ENCODE peak calls at places on chromosomes 2 and 18, in six cellular contexts. One of them, this sample, is unnamed.

GRCh38 chr2:202104286-202104870 is 31.3 kb downstream of the KIAA2012 start:
- DNase-seq in progenitor cell of endocrine pancreas: peak
- DNase-seq in mesothelial cell of epicardium: no peak
- DNase-seq in left ventricle myocardium superior: peak
- DNase-seq in HT1080: peak
- DNase-seq in stimulated activated CD8-positive, alpha-beta memory T cell treated with anti-CD3 and anti-CD28 coated beads, Interleukin-4, amount 100 ng/mL, for 24 hours: peak
- DNase-seq in this sample: peak

GRCh38 chr2:50448556-50448955 is 583.4 kb downstream of the NRXN1 start:
- DNase-seq in progenitor cell of endocrine pancreas: no peak
- DNase-seq in mesothelial cell of epicardium: no peak
- DNase-seq in left ventricle myocardium superior: no peak
- DNase-seq in HT1080: no peak
- DNase-seq in stimulated activated CD8-positive, alpha-beta memory T cell treated with anti-CD3 and anti-CD28 coated beads, Interleukin-4, amount 100 ng/mL, for 24 hours: no peak
- DNase-seq in this sample: no peak

GRCh38 chr18:32576296-32576916 is 105.7 kb upstream of the GAREM1 start:
- DNase-seq in progenitor cell of endocrine pancreas: no peak
- DNase-seq in mesothelial cell of epicardium: no peak
- DNase-seq in left ventricle myocardium superior: no peak
- DNase-seq in HT1080: peak
- DNase-seq in stimulated activated CD8-positive, alpha-beta memory T cell treated with anti-CD3 and anti-CD28 coated beads, Interleukin-4, amount 100 ng/mL, for 24 hours: no peak
- DNase-seq in this sample: no peak

GRCh38 chr2:236119003-236119402 is 49.2 kb downstream of the GBX2 start:
- DNase-seq in progenitor cell of endocrine pancreas: no peak
- DNase-seq in mesothelial cell of epicardium: no peak
- DNase-seq in left ventricle myocardium superior: peak
- DNase-seq in HT1080: no peak
- DNase-seq in stimulated activated CD8-positive, alpha-beta memory T cell treated with anti-CD3 and anti-CD28 coated beads, Interleukin-4, amount 100 ng/mL, for 24 hours: no peak
- DNase-seq in this sample: no peak

GRCh38 chr2:91477731-91478672 is 2786.5 kb downstream of the RPIA start:
- DNase-seq in progenitor cell of endocrine pancreas: no peak
- DNase-seq in mesothelial cell of epicardium: peak
- DNase-seq in left ventricle myocardium superior: peak
- DNase-seq in HT1080: no peak
- DNase-seq in stimulated activated CD8-positive, alpha-beta memory T cell treated with anti-CD3 and anti-CD28 coated beads, Interleukin-4, amount 100 ng/mL, for 24 hours: no peak
- DNase-seq in this sample: no peak

GRCh38 chr2:10547663-10548384 is 99.7 kb upstream of the ODC1 start:
- DNase-seq in progenitor cell of endocrine pancreas: no peak
- DNase-seq in mesothelial cell of epicardium: no peak
- DNase-seq in left ventricle myocardium superior: no peak
- DNase-seq in HT1080: no peak
- DNase-seq in stimulated activated CD8-positive, alpha-beta memory T cell treated with anti-CD3 and anti-CD28 coated beads, Interleukin-4, amount 100 ng/mL, for 24 hours: no peak
- DNase-seq in this sample: no peak

GRCh38 chr2:44731505-44731904 is 210.0 kb upstream of the SIX3 start:
- DNase-seq in progenitor cell of endocrine pancreas: no peak
- DNase-seq in mesothelial cell of epicardium: no peak
- DNase-seq in left ventricle myocardium superior: no peak
- DNase-seq in HT1080: no peak
- DNase-seq in stimulated activated CD8-positive, alpha-beta memory T cell treated with anti-CD3 and anti-CD28 coated beads, Interleukin-4, amount 100 ng/mL, for 24 hours: no peak
- DNase-seq in this sample: no peak

GRCh38 chr2:236569593-236569973 is at the start of gene ACKR3:
- DNase-seq in progenitor cell of endocrine pancreas: peak
- DNase-seq in mesothelial cell of epicardium: peak
- DNase-seq in left ventricle myocardium superior: peak
- DNase-seq in HT1080: peak
- DNase-seq in stimulated activated CD8-positive, alpha-beta memory T cell treated with anti-CD3 and anti-CD28 coated beads, Interleukin-4, amount 100 ng/mL, for 24 hours: peak
- DNase-seq in this sample: peak

GRCh38 chr2:12702661-12703121 is 14.0 kb upstream of the TRIB2 start:
- DNase-seq in progenitor cell of endocrine pancreas: no peak
- DNase-seq in mesothelial cell of epicardium: no peak
- DNase-seq in left ventricle myocardium superior: no peak
- DNase-seq in HT1080: peak
- DNase-seq in stimulated activated CD8-positive, alpha-beta memory T cell treated with anti-CD3 and anti-CD28 coated beads, Interleukin-4, amount 100 ng/mL, for 24 hours: no peak
- DNase-seq in this sample: no peak

GRCh38 chr18:78770149-78771139 is 209.2 kb upstream of the SALL3 start:
- DNase-seq in progenitor cell of endocrine pancreas: no peak
- DNase-seq in mesothelial cell of epicardium: no peak
- DNase-seq in left ventricle myocardium superior: no peak
- DNase-seq in HT1080: no peak
- DNase-seq in stimulated activated CD8-positive, alpha-beta memory T cell treated with anti-CD3 and anti-CD28 coated beads, Interleukin-4, amount 100 ng/mL, for 24 hours: no peak
- DNase-seq in this sample: no peak

GRCh38 chr2:238286551-238286950 is 1.9 kb downstream of the PER2 start:
- DNase-seq in progenitor cell of endocrine pancreas: no peak
- DNase-seq in mesothelial cell of epicardium: no peak
- DNase-seq in left ventricle myocardium superior: peak
- DNase-seq in HT1080: no peak
- DNase-seq in stimulated activated CD8-positive, alpha-beta memory T cell treated with anti-CD3 and anti-CD28 coated beads, Interleukin-4, amount 100 ng/mL, for 24 hours: no peak
- DNase-seq in this sample: peak

GRCh38 chr2:173741715-173742114 is 223.5 kb downstream of the SP3 start:
- DNase-seq in progenitor cell of endocrine pancreas: no peak
- DNase-seq in mesothelial cell of epicardium: no peak
- DNase-seq in left ventricle myocardium superior: no peak
- DNase-seq in HT1080: no peak
- DNase-seq in stimulated activated CD8-positive, alpha-beta memory T cell treated with anti-CD3 and anti-CD28 coated beads, Interleukin-4, amount 100 ng/mL, for 24 hours: no peak
- DNase-seq in this sample: no peak

GRCh38 chr2:39571197-39571731 is 94.5 kb upstream of the TMEM178A start:
- DNase-seq in progenitor cell of endocrine pancreas: no peak
- DNase-seq in mesothelial cell of epicardium: no peak
- DNase-seq in left ventricle myocardium superior: peak
- DNase-seq in HT1080: no peak
- DNase-seq in stimulated activated CD8-positive, alpha-beta memory T cell treated with anti-CD3 and anti-CD28 coated beads, Interleukin-4, amount 100 ng/mL, for 24 hours: no peak
- DNase-seq in this sample: no peak

GRCh38 chr2:45029215-45029614 is 20.0 kb upstream of the SIX2 start:
- DNase-seq in progenitor cell of endocrine pancreas: no peak
- DNase-seq in mesothelial cell of epicardium: no peak
- DNase-seq in left ventricle myocardium superior: no peak
- DNase-seq in HT1080: no peak
- DNase-seq in stimulated activated CD8-positive, alpha-beta memory T cell treated with anti-CD3 and anti-CD28 coated beads, Interleukin-4, amount 100 ng/mL, for 24 hours: no peak
- DNase-seq in this sample: no peak

GRCh38 chr18:50638623-50639398 is 78.9 kb downstream of the MAPK4 start:
- DNase-seq in progenitor cell of endocrine pancreas: no peak
- DNase-seq in mesothelial cell of epicardium: no peak
- DNase-seq in left ventricle myocardium superior: no peak
- DNase-seq in HT1080: no peak
- DNase-seq in stimulated activated CD8-positive, alpha-beta memory T cell treated with anti-CD3 and anti-CD28 coated beads, Interleukin-4, amount 100 ng/mL, for 24 hours: no peak
- DNase-seq in this sample: no peak

GRCh38 chr2:128371648-128372345 is 53.1 kb upstream of the HS6ST1 start:
- DNase-seq in progenitor cell of endocrine pancreas: no peak
- DNase-seq in mesothelial cell of epicardium: no peak
- DNase-seq in left ventricle myocardium superior: no peak
- DNase-seq in HT1080: no peak
- DNase-seq in stimulated activated CD8-positive, alpha-beta memory T cell treated with anti-CD3 and anti-CD28 coated beads, Interleukin-4, amount 100 ng/mL, for 24 hours: no peak
- DNase-seq in this sample: peak

GRCh38 chr2:70703900-70704549 is 64.0 kb downstream of the ADD2 start:
- DNase-seq in progenitor cell of endocrine pancreas: no peak
- DNase-seq in mesothelial cell of epicardium: no peak
- DNase-seq in left ventricle myocardium superior: no peak
- DNase-seq in HT1080: no peak
- DNase-seq in stimulated activated CD8-positive, alpha-beta memory T cell treated with anti-CD3 and anti-CD28 coated beads, Interleukin-4, amount 100 ng/mL, for 24 hours: no peak
- DNase-seq in this sample: no peak

GRCh38 chr2:64192080-64192479 is 47.9 kb upstream of the PELI1 start:
- DNase-seq in progenitor cell of endocrine pancreas: no peak
- DNase-seq in mesothelial cell of epicardium: no peak
- DNase-seq in left ventricle myocardium superior: no peak
- DNase-seq in HT1080: no peak
- DNase-seq in stimulated activated CD8-positive, alpha-beta memory T cell treated with anti-CD3 and anti-CD28 coated beads, Interleukin-4, amount 100 ng/mL, for 24 hours: no peak
- DNase-seq in this sample: peak

GRCh38 chr2:55565613-55566012 is 46.1 kb downstream of the CFAP36 start:
- DNase-seq in progenitor cell of endocrine pancreas: no peak
- DNase-seq in mesothelial cell of epicardium: no peak
- DNase-seq in left ventricle myocardium superior: no peak
- DNase-seq in HT1080: no peak
- DNase-seq in stimulated activated CD8-positive, alpha-beta memory T cell treated with anti-CD3 and anti-CD28 coated beads, Interleukin-4, amount 100 ng/mL, for 24 hours: no peak
- DNase-seq in this sample: no peak

GRCh38 chr18:73780218-73780617 is 367.4 kb downstream of the FBXO15 start:
- DNase-seq in progenitor cell of endocrine pancreas: no peak
- DNase-seq in mesothelial cell of epicardium: no peak
- DNase-seq in left ventricle myocardium superior: no peak
- DNase-seq in HT1080: no peak
- DNase-seq in stimulated activated CD8-positive, alpha-beta memory T cell treated with anti-CD3 and anti-CD28 coated beads, Interleukin-4, amount 100 ng/mL, for 24 hours: no peak
- DNase-seq in this sample: no peak

GRCh38 chr18:7021994-7022840 is 95.4 kb downstream of the LAMA1 start:
- DNase-seq in progenitor cell of endocrine pancreas: no peak
- DNase-seq in mesothelial cell of epicardium: no peak
- DNase-seq in left ventricle myocardium superior: no peak
- DNase-seq in HT1080: peak
- DNase-seq in stimulated activated CD8-positive, alpha-beta memory T cell treated with anti-CD3 and anti-CD28 coated beads, Interleukin-4, amount 100 ng/mL, for 24 hours: no peak
- DNase-seq in this sample: no peak

GRCh38 chr2:170710609-170710979 is 4.5 kb upstream of the SP5 start:
- DNase-seq in progenitor cell of endocrine pancreas: no peak
- DNase-seq in mesothelial cell of epicardium: no peak
- DNase-seq in left ventricle myocardium superior: no peak
- DNase-seq in HT1080: no peak
- DNase-seq in stimulated activated CD8-positive, alpha-beta memory T cell treated with anti-CD3 and anti-CD28 coated beads, Interleukin-4, amount 100 ng/mL, for 24 hours: no peak
- DNase-seq in this sample: no peak

GRCh38 chr2:144280009-144280408 is 239.9 kb downstream of the ZEB2 start:
- DNase-seq in progenitor cell of endocrine pancreas: no peak
- DNase-seq in mesothelial cell of epicardium: no peak
- DNase-seq in left ventricle myocardium superior: no peak
- DNase-seq in HT1080: no peak
- DNase-seq in stimulated activated CD8-positive, alpha-beta memory T cell treated with anti-CD3 and anti-CD28 coated beads, Interleukin-4, amount 100 ng/mL, for 24 hours: no peak
- DNase-seq in this sample: no peak

GRCh38 chr18:62346327-62347090 is 21.4 kb downstream of the TNFRSF11A start:
- DNase-seq in progenitor cell of endocrine pancreas: no peak
- DNase-seq in mesothelial cell of epicardium: no peak
- DNase-seq in left ventricle myocardium superior: no peak
- DNase-seq in HT1080: no peak
- DNase-seq in stimulated activated CD8-positive, alpha-beta memory T cell treated with anti-CD3 and anti-CD28 coated beads, Interleukin-4, amount 100 ng/mL, for 24 hours: no peak
- DNase-seq in this sample: no peak

GRCh38 chr2:137693521-137693920 is 270.8 kb upstream of the HNMT start:
- DNase-seq in progenitor cell of endocrine pancreas: no peak
- DNase-seq in mesothelial cell of epicardium: no peak
- DNase-seq in left ventricle myocardium superior: no peak
- DNase-seq in HT1080: peak
- DNase-seq in stimulated activated CD8-positive, alpha-beta memory T cell treated with anti-CD3 and anti-CD28 coated beads, Interleukin-4, amount 100 ng/mL, for 24 hours: no peak
- DNase-seq in this sample: no peak

GRCh38 chr18:3525870-3526420 is 76.0 kb downstream of the TGIF1 start:
- DNase-seq in progenitor cell of endocrine pancreas: no peak
- DNase-seq in mesothelial cell of epicardium: no peak
- DNase-seq in left ventricle myocardium superior: no peak
- DNase-seq in HT1080: peak
- DNase-seq in stimulated activated CD8-positive, alpha-beta memory T cell treated with anti-CD3 and anti-CD28 coated beads, Interleukin-4, amount 100 ng/mL, for 24 hours: peak
- DNase-seq in this sample: no peak